ENCODE peak calls at places on chromosomes 11 and 22, in ten cellular contexts. One of them, this sample, is unnamed.

GRCh38 chr11:110187731-110188130 is 94.5 kb downstream of the ZC3H12C start:
- DNase-seq in adrenal gland: no peak
- DNase-seq in dorsolateral prefrontal cortex: no peak
- DNase-seq in psoas muscle: no peak
- DNase-seq in neural progenitor cell: no peak
- DNase-seq in A549: no peak
- DNase-seq in heart left ventricle: no peak
- DNase-seq in cardiac muscle cell: no peak
- DNase-seq in endodermal cell: no peak
- DNase-seq in colonic mucosa: no peak
- DNase-seq in this sample: no peak

GRCh38 chr11:25766332-25767015 is 565.5 kb upstream of the ANO3 start:
- DNase-seq in adrenal gland: no peak
- DNase-seq in dorsolateral prefrontal cortex: no peak
- DNase-seq in psoas muscle: no peak
- DNase-seq in neural progenitor cell: no peak
- DNase-seq in A549: no peak
- DNase-seq in heart left ventricle: no peak
- DNase-seq in cardiac muscle cell: no peak
- DNase-seq in endodermal cell: no peak
- DNase-seq in colonic mucosa: no peak
- DNase-seq in this sample: no peak

GRCh38 chr11:1553808-1554594 is 18.1 kb downstream of the DUSP8 start:
- DNase-seq in adrenal gland: no peak
- DNase-seq in dorsolateral prefrontal cortex: no peak
- DNase-seq in psoas muscle: no peak
- DNase-seq in neural progenitor cell: no peak
- DNase-seq in A549: no peak
- DNase-seq in heart left ventricle: no peak
- DNase-seq in cardiac muscle cell: no peak
- DNase-seq in endodermal cell: peak; percentile 91
- DNase-seq in colonic mucosa: peak; percentile 88
- DNase-seq in this sample: no peak

GRCh38 chr11:114953039-114953438 is 274.7 kb downstream of the NXPE2 start:
- DNase-seq in adrenal gland: no peak
- DNase-seq in dorsolateral prefrontal cortex: no peak
- DNase-seq in psoas muscle: no peak
- DNase-seq in neural progenitor cell: peak; percentile 44
- DNase-seq in A549: peak; percentile 0
- DNase-seq in heart left ventricle: no peak
- DNase-seq in cardiac muscle cell: peak; percentile 45
- DNase-seq in endodermal cell: peak; percentile 58
- DNase-seq in colonic mucosa: no peak
- DNase-seq in this sample: no peak

GRCh38 chr22:27220349-27220748 is 563.0 kb downstream of the MIAT start:
- DNase-seq in adrenal gland: no peak
- DNase-seq in dorsolateral prefrontal cortex: no peak
- DNase-seq in psoas muscle: no peak
- DNase-seq in neural progenitor cell: no peak
- DNase-seq in A549: no peak
- DNase-seq in heart left ventricle: no peak
- DNase-seq in cardiac muscle cell: no peak
- DNase-seq in endodermal cell: no peak
- DNase-seq in colonic mucosa: no peak
- DNase-seq in this sample: peak; percentile 50

GRCh38 chr22:29335656-29336055 is 20.2 kb upstream of the RASL10A start:
- DNase-seq in adrenal gland: no peak
- DNase-seq in dorsolateral prefrontal cortex: no peak
- DNase-seq in psoas muscle: no peak
- DNase-seq in neural progenitor cell: no peak
- DNase-seq in A549: no peak
- DNase-seq in heart left ventricle: no peak
- DNase-seq in cardiac muscle cell: no peak
- DNase-seq in endodermal cell: no peak
- DNase-seq in colonic mucosa: no peak
- DNase-seq in this sample: no peak

GRCh38 chr11:128334311-128335044 is 252.9 kb downstream of the ETS1 start:
- DNase-seq in adrenal gland: peak; percentile 47
- DNase-seq in dorsolateral prefrontal cortex: no peak
- DNase-seq in psoas muscle: no peak
- DNase-seq in neural progenitor cell: no peak
- DNase-seq in A549: no peak
- DNase-seq in heart left ventricle: peak; percentile 75
- DNase-seq in cardiac muscle cell: no peak
- DNase-seq in endodermal cell: no peak
- DNase-seq in colonic mucosa: no peak
- DNase-seq in this sample: no peak

GRCh38 chr11:34162856-34163255 is 57.4 kb downstream of the NAT10 start:
- DNase-seq in adrenal gland: no peak
- DNase-seq in dorsolateral prefrontal cortex: no peak
- DNase-seq in psoas muscle: peak; percentile 6
- DNase-seq in neural progenitor cell: no peak
- DNase-seq in A549: no peak
- DNase-seq in heart left ventricle: no peak
- DNase-seq in cardiac muscle cell: no peak
- DNase-seq in endodermal cell: no peak
- DNase-seq in colonic mucosa: no peak
- DNase-seq in this sample: no peak

GRCh38 chr11:3611976-3612678 is 29.7 kb downstream of the ART5 start:
- DNase-seq in adrenal gland: no peak
- DNase-seq in dorsolateral prefrontal cortex: no peak
- DNase-seq in psoas muscle: no peak
- DNase-seq in neural progenitor cell: no peak
- DNase-seq in A549: no peak
- DNase-seq in heart left ventricle: no peak
- DNase-seq in cardiac muscle cell: no peak
- DNase-seq in endodermal cell: no peak
- DNase-seq in colonic mucosa: no peak
- DNase-seq in this sample: no peak

GRCh38 chr11:3616721-3617460 is 24.9 kb downstream of the ART5 start:
- DNase-seq in adrenal gland: no peak
- DNase-seq in dorsolateral prefrontal cortex: no peak
- DNase-seq in psoas muscle: no peak
- DNase-seq in neural progenitor cell: no peak
- DNase-seq in A549: no peak
- DNase-seq in heart left ventricle: no peak
- DNase-seq in cardiac muscle cell: no peak
- DNase-seq in endodermal cell: peak; percentile 47
- DNase-seq in colonic mucosa: no peak
- DNase-seq in this sample: no peak

GRCh38 chr11:3614742-3615171 is 27.0 kb downstream of the ART5 start:
- DNase-seq in adrenal gland: no peak
- DNase-seq in dorsolateral prefrontal cortex: no peak
- DNase-seq in psoas muscle: peak; percentile 83
- DNase-seq in neural progenitor cell: no peak
- DNase-seq in A549: no peak
- DNase-seq in heart left ventricle: no peak
- DNase-seq in cardiac muscle cell: no peak
- DNase-seq in endodermal cell: no peak
- DNase-seq in colonic mucosa: no peak
- DNase-seq in this sample: no peak

GRCh38 chr11:3615998-3616397 is 25.8 kb downstream of the ART5 start:
- DNase-seq in adrenal gland: no peak
- DNase-seq in dorsolateral prefrontal cortex: no peak
- DNase-seq in psoas muscle: no peak
- DNase-seq in neural progenitor cell: no peak
- DNase-seq in A549: no peak
- DNase-seq in heart left ventricle: no peak
- DNase-seq in cardiac muscle cell: no peak
- DNase-seq in endodermal cell: peak; percentile 37
- DNase-seq in colonic mucosa: no peak
- DNase-seq in this sample: no peak

DNA sequence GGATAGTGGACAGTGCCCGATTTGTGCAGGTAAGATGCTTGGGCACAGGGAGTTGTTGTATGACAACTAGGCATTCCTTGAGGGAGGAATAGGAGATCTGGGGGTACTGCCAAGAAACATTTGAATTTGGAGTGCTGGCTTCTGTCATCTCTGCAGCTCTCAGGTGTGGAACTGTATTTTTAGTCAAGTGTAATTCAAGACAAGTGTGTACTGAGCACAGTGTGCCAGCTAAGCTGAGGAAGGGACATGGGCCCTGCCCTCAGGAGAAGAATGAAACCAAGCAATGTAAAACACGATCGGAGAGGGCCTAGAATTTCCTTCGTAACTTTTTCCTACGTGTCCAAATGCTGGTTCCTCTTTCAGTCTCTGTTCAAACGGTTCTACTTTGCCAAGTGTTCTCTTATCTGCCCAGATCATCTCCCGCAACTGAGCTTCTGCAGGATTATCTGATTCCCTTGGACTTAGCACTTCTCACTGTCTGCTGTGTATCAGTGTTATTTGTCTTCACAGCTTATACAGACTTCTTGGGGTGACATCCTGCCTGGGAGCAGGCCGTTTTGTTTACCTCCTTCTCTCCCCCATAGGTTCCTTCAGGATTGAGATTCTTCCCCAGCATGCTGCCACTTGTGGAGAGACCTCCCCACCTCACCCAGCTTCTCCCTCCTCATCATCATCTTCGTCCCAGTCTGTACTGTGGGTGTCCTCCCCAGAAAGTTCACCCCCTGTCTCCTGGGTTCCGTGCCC is 27.6 kb downstream of the ART5 start:
- DNase-seq in adrenal gland: no peak
- DNase-seq in dorsolateral prefrontal cortex: no peak
- DNase-seq in psoas muscle: no peak
- DNase-seq in neural progenitor cell: no peak
- DNase-seq in A549: no peak
- DNase-seq in heart left ventricle: no peak
- DNase-seq in cardiac muscle cell: no peak
- DNase-seq in endodermal cell: peak; percentile 58
- DNase-seq in colonic mucosa: no peak
- DNase-seq in this sample: no peak
- H3K27ac ChIP-seq in adrenal gland: no peak overlapping the region
- H3K27ac ChIP-seq in dorsolateral prefrontal cortex: no peak overlapping the region
- H3K27ac ChIP-seq in psoas muscle: peak overlapping the region; percentile 94
- H3K27ac ChIP-seq in neural progenitor cell: no peak overlapping the region
- H3K27ac ChIP-seq in A549: no peak overlapping the region
- H3K27ac ChIP-seq in heart left ventricle: no peak overlapping the region
- H3K27ac ChIP-seq in cardiac muscle cell: no peak overlapping the region
- H3K27ac ChIP-seq in endodermal cell: no peak overlapping the region
- H3K27ac ChIP-seq in colonic mucosa: no peak overlapping the region
- H3K27ac ChIP-seq in this sample: no peak overlapping the region

GRCh38 chr22:24063361-24063760 is 52.3 kb downstream of the CABIN1 start:
- DNase-seq in adrenal gland: no peak
- DNase-seq in dorsolateral prefrontal cortex: no peak
- DNase-seq in psoas muscle: no peak
- DNase-seq in neural progenitor cell: no peak
- DNase-seq in A549: no peak
- DNase-seq in heart left ventricle: no peak
- DNase-seq in cardiac muscle cell: no peak
- DNase-seq in endodermal cell: no peak
- DNase-seq in colonic mucosa: no peak
- DNase-seq in this sample: no peak

GRCh38 chr22:24061124-24061684 is 50.1 kb downstream of the CABIN1 start:
- DNase-seq in adrenal gland: no peak
- DNase-seq in dorsolateral prefrontal cortex: no peak
- DNase-seq in psoas muscle: no peak
- DNase-seq in neural progenitor cell: no peak
- DNase-seq in A549: no peak
- DNase-seq in heart left ventricle: no peak
- DNase-seq in cardiac muscle cell: no peak
- DNase-seq in endodermal cell: no peak
- DNase-seq in colonic mucosa: no peak
- DNase-seq in this sample: no peak

GRCh38 chr22:24059793-24060192 is 48.7 kb downstream of the CABIN1 start:
- DNase-seq in adrenal gland: no peak
- DNase-seq in dorsolateral prefrontal cortex: no peak
- DNase-seq in psoas muscle: no peak
- DNase-seq in neural progenitor cell: no peak
- DNase-seq in A549: no peak
- DNase-seq in heart left ventricle: no peak
- DNase-seq in cardiac muscle cell: no peak
- DNase-seq in endodermal cell: no peak
- DNase-seq in colonic mucosa: no peak
- DNase-seq in this sample: no peak

GRCh38 chr22:24059121-24059520 is 48.0 kb downstream of the CABIN1 start:
- DNase-seq in adrenal gland: no peak
- DNase-seq in dorsolateral prefrontal cortex: no peak
- DNase-seq in psoas muscle: no peak
- DNase-seq in neural progenitor cell: no peak
- DNase-seq in A549: no peak
- DNase-seq in heart left ventricle: no peak
- DNase-seq in cardiac muscle cell: no peak
- DNase-seq in endodermal cell: no peak
- DNase-seq in colonic mucosa: no peak
- DNase-seq in this sample: no peak

GRCh38 chr22:24060375-24060788 is 49.3 kb downstream of the CABIN1 start:
- DNase-seq in adrenal gland: peak; percentile 54
- DNase-seq in dorsolateral prefrontal cortex: no peak
- DNase-seq in psoas muscle: no peak
- DNase-seq in neural progenitor cell: no peak
- DNase-seq in A549: peak; percentile 8
- DNase-seq in heart left ventricle: no peak
- DNase-seq in cardiac muscle cell: no peak
- DNase-seq in endodermal cell: no peak
- DNase-seq in colonic mucosa: no peak
- DNase-seq in this sample: no peak
- H3K27ac ChIP-seq in adrenal gland: peak overlapping the region; percentile 65
- H3K27ac ChIP-seq in dorsolateral prefrontal cortex: no peak overlapping the region
- H3K27ac ChIP-seq in psoas muscle: peak overlapping the region; percentile 27
- H3K27ac ChIP-seq in neural progenitor cell: no peak overlapping the region
- H3K27ac ChIP-seq in A549: no peak overlapping the region
- H3K27ac ChIP-seq in heart left ventricle: no peak overlapping the region
- H3K27ac ChIP-seq in cardiac muscle cell: no peak overlapping the region
- H3K27ac ChIP-seq in endodermal cell: no peak overlapping the region
- H3K27ac ChIP-seq in colonic mucosa: no peak overlapping the region
- H3K27ac ChIP-seq in this sample: no peak overlapping the region

GRCh38 chr22:23196165-23196564 is 15.9 kb downstream of the BCR start:
- DNase-seq in adrenal gland: no peak
- DNase-seq in dorsolateral prefrontal cortex: no peak
- DNase-seq in psoas muscle: no peak
- DNase-seq in neural progenitor cell: no peak
- DNase-seq in A549: no peak
- DNase-seq in heart left ventricle: no peak
- DNase-seq in cardiac muscle cell: no peak
- DNase-seq in endodermal cell: no peak
- DNase-seq in colonic mucosa: no peak
- DNase-seq in this sample: no peak
- H3K27ac ChIP-seq in adrenal gland: no peak overlapping the region
- H3K27ac ChIP-seq in dorsolateral prefrontal cortex: no peak overlapping the region
- H3K27ac ChIP-seq in psoas muscle: no peak overlapping the region
- H3K27ac ChIP-seq in neural progenitor cell: no peak overlapping the region
- H3K27ac ChIP-seq in A549: no peak overlapping the region
- H3K27ac ChIP-seq in heart left ventricle: no peak overlapping the region
- H3K27ac ChIP-seq in cardiac muscle cell: no peak overlapping the region
- H3K27ac ChIP-seq in endodermal cell: no peak overlapping the region
- H3K27ac ChIP-seq in colonic mucosa: no peak overlapping the region
- H3K27ac ChIP-seq in this sample: no peak overlapping the region

GRCh38 chr22:19110064-19110458 is 12.2 kb downstream of the DGCR2 start:
- DNase-seq in adrenal gland: no peak
- DNase-seq in dorsolateral prefrontal cortex: no peak
- DNase-seq in psoas muscle: no peak
- DNase-seq in neural progenitor cell: peak; percentile 53
- DNase-seq in A549: no peak
- DNase-seq in heart left ventricle: no peak
- DNase-seq in cardiac muscle cell: no peak
- DNase-seq in endodermal cell: no peak
- DNase-seq in colonic mucosa: no peak
- DNase-seq in this sample: no peak

GRCh38 chr22:19111140-19111539 is 11.1 kb downstream of the DGCR2 start:
- DNase-seq in adrenal gland: peak; percentile 12
- DNase-seq in dorsolateral prefrontal cortex: no peak
- DNase-seq in psoas muscle: no peak
- DNase-seq in neural progenitor cell: peak; percentile 25
- DNase-seq in A549: no peak
- DNase-seq in heart left ventricle: no peak
- DNase-seq in cardiac muscle cell: no peak
- DNase-seq in endodermal cell: no peak
- DNase-seq in colonic mucosa: no peak
- DNase-seq in this sample: no peak

GRCh38 chr22:19107730-19108074 is 14.5 kb downstream of the DGCR2 start:
- DNase-seq in adrenal gland: no peak
- DNase-seq in dorsolateral prefrontal cortex: no peak
- DNase-seq in psoas muscle: no peak
- DNase-seq in neural progenitor cell: no peak
- DNase-seq in A549: no peak
- DNase-seq in heart left ventricle: no peak
- DNase-seq in cardiac muscle cell: no peak
- DNase-seq in endodermal cell: no peak
- DNase-seq in colonic mucosa: no peak
- DNase-seq in this sample: no peak

GRCh38 chr22:19108807-19109197 is 13.4 kb downstream of the DGCR2 start:
- DNase-seq in adrenal gland: no peak
- DNase-seq in dorsolateral prefrontal cortex: no peak
- DNase-seq in psoas muscle: no peak
- DNase-seq in neural progenitor cell: no peak
- DNase-seq in A549: no peak
- DNase-seq in heart left ventricle: no peak
- DNase-seq in cardiac muscle cell: no peak
- DNase-seq in endodermal cell: no peak
- DNase-seq in colonic mucosa: no peak
- DNase-seq in this sample: no peak

DNA sequence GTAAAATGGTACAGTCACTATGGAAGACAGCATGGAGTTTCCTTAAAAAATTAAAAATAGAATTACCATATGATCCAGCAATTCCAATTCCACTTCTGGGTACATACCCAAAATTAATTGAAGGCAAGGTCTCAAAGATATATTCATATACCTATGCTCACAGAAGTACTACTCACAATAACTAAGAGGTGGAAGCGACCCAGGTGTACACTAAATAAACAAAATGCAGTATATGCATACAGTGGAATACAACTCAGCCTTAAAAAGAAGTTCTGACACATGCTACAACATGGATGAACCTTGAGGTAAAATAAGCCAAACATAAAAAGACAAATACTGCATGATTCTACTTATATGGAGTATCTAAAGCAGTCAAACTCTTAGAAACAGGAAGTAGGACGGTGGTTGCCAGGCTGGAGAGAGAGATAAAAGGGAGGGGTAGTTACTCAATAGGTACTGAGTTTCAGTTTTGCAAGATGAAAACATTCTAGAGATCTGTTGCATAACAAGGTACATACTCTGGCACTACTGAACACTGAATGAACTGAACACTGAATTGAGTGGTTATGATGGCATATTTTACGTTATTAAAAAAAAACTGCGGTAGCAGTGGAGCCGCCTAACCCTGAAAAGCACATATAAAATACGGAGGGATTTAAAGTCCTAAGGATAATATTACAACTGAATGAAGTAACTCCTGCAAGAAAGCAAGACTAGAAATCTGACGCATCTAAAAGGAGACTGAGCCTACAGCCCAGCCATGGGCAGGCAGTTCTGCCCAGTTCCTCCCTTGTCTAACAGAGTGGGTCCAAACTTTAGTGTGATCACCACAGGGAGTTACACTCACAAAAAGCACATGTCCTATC is 12.8 kb downstream of the DGCR2 start:
- DNase-seq in adrenal gland: peak; percentile 55
- DNase-seq in dorsolateral prefrontal cortex: no peak
- DNase-seq in psoas muscle: no peak
- DNase-seq in neural progenitor cell: no peak
- DNase-seq in A549: peak; percentile 22
- DNase-seq in heart left ventricle: no peak
- DNase-seq in cardiac muscle cell: no peak
- DNase-seq in endodermal cell: no peak
- DNase-seq in colonic mucosa: no peak
- DNase-seq in this sample: no peak
- H3K27ac ChIP-seq in adrenal gland: peak overlapping the region; percentile 73
- H3K27ac ChIP-seq in dorsolateral prefrontal cortex: no peak overlapping the region
- H3K27ac ChIP-seq in psoas muscle: peak overlapping the region; percentile 76
- H3K27ac ChIP-seq in neural progenitor cell: no peak overlapping the region
- H3K27ac ChIP-seq in A549: no peak overlapping the region
- H3K27ac ChIP-seq in heart left ventricle: no peak overlapping the region
- H3K27ac ChIP-seq in cardiac muscle cell: no peak overlapping the region
- H3K27ac ChIP-seq in endodermal cell: no peak overlapping the region
- H3K27ac ChIP-seq in colonic mucosa: peak overlapping the region; percentile 32
- H3K27ac ChIP-seq in this sample: peak overlapping the region; percentile 18

This sample was measured in caudate nucleus.